ENCODE peak calls at places on chromosome 6, in six cellular contexts. R, C, X, S, N and T are unnamed samples.

GRCh38 chr6:137217801-137218472 is 1.2 kb downstream of the IFNGR1 start:
- DNase-seq in R (peak; percentile 75), S (no peak), N (no peak), C (peak; percentile 20), X (no peak), T (peak; percentile 91)

GRCh38 chr6:135505648-135506047 is 8.1 kb upstream of the AHI1 start:
- DNase-seq in N (no peak), S (no peak), R (no peak), X (no peak), C (no peak), T (no peak)

GRCh38 chr6:91366781-91367180 is 779.9 kb upstream of the MAP3K7 start:
- DNase-seq in C (no peak), N (no peak), S (no peak), X (no peak), R (no peak), T (no peak)

GRCh38 chr6:15876406-15876805 is 213.6 kb upstream of the DTNBP1 start:
- DNase-seq in R (no peak), C (no peak), N (no peak), S (peak; percentile 78), X (no peak), T (peak; percentile 38)

GRCh38 chr6:34969662-34970265 is 80.7 kb downstream of the ANKS1A start:
- DNase-seq in R (no peak), N (no peak), S (no peak), X (no peak), C (peak; percentile 52), T (no peak)

GRCh38 chr6:63268574-63268973 is 51.2 kb downstream of the LGSN start:
- DNase-seq in S (no peak), C (no peak), X (no peak), R (no peak), N (no peak), T (no peak)

GRCh38 chr6:105184921-105185320 is 5.1 kb upstream of the POPDC3 start:
- DNase-seq in R (no peak), S (no peak), X (no peak), C (no peak), N (no peak), T (no peak)

GRCh38 chr6:25122001-25122400 is 157.2 kb upstream of the CARMIL1 start:
- DNase-seq in C (no peak), X (no peak), S (no peak), N (peak; percentile 80), R (no peak), T (no peak)

GRCh38 chr6:78345882-78346281 is 521.5 kb upstream of the IRAK1BP1 start:
- DNase-seq in C (no peak), S (no peak), N (no peak), X (no peak), R (no peak), T (no peak)

GRCh38 chr6:144104898-144105487 is 9.6 kb upstream of the SF3B5 start:
- DNase-seq in S (peak; percentile 53), N (peak; percentile 44), X (no peak), R (peak; percentile 74), C (peak; percentile 31), T (no peak)

GRCh38 chr6:107493158-107494057 is 3.5 kb downstream of the SOBP start:
- DNase-seq in X (no peak), N (no peak), R (peak; percentile 98), C (no peak), S (no peak), T (no peak)

GRCh38 chr6:16318538-16318937 is 80.2 kb downstream of the GMPR start:
- DNase-seq in C (no peak), N (no peak), X (no peak), R (no peak), S (no peak), T (no peak)

GRCh38 chr6:87897581-87898147 is 150.0 kb upstream of the SPACA1 start:
- DNase-seq in C (no peak), N (no peak), S (no peak), R (no peak), X (no peak), T (no peak)

GRCh38 chr6:87628424-87628823 is 38.5 kb downstream of the ORC3 start:
- DNase-seq in R (no peak), C (no peak), S (peak; percentile 7), X (no peak), N (no peak), T (no peak)

GRCh38 chr6:40330301-40330721 is 256.9 kb downstream of the LRFN2 start:
- DNase-seq in R (no peak), S (no peak), X (peak; percentile 71), N (no peak), C (no peak), T (no peak)

GRCh38 chr6:30829639-30830250 is 54.6 kb upstream of the DDR1 start:
- DNase-seq in C (no peak), S (no peak), R (peak; percentile 63), N (no peak), X (no peak), T (no peak)

GRCh38 chr6:30832864-30833263 is 51.5 kb upstream of the DDR1 start:
- DNase-seq in C (no peak), N (no peak), S (no peak), R (no peak), X (no peak), T (no peak)

GRCh38 chr6:30828027-30828962 is 56.0 kb upstream of the DDR1 start:
- DNase-seq in S (no peak), N (peak; percentile 80), X (peak; percentile 93), R (peak; percentile 85), C (peak; percentile 95), T (peak; percentile 49)

GRCh38 chr6:30829016-30829415 is 55.3 kb upstream of the DDR1 start:
- DNase-seq in X (no peak), N (no peak), C (no peak), S (no peak), R (no peak), T (no peak)

DNA sequence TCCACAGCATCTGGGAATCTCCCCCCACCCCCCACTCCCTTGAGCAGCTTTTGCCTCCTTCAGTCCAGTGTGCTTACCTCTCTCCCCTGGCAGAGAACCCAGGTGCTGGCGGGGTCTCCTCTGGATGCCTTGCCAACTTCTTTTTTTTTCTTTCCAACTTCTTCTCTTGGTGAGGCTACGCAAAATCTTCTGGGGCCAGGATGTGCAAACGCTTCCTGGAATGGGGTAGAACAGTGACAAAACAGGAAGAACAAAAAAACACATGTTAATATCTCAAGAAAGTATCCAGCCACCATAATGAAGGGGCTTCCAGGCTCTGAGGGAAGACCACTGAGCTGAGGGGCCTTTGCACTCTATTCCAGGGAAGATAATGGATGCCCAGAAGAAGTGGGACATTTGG is 53.9 kb upstream of the DDR1 start:
- DNase-seq in N (no peak), R (no peak), X (no peak), S (no peak), C (no peak), T (peak; percentile 79)
- H3K27ac ChIP-seq in N (no peak overlapping the region), R (no peak overlapping the region), X (no peak overlapping the region), S (no peak overlapping the region), C (no peak overlapping the region), T (peak overlapping the region; percentile 63)

GRCh38 chr6:90146914-90147668 is 149.6 kb downstream of the BACH2 start:
- DNase-seq in X (no peak), R (no peak), N (peak; percentile 40), S (no peak), C (no peak), T (peak; percentile 25)
- TF ChIP-seq GABPA in X (no peak), R (no peak), N (no peak), S (no peak), C (no peak), T (no peak)

DNA sequence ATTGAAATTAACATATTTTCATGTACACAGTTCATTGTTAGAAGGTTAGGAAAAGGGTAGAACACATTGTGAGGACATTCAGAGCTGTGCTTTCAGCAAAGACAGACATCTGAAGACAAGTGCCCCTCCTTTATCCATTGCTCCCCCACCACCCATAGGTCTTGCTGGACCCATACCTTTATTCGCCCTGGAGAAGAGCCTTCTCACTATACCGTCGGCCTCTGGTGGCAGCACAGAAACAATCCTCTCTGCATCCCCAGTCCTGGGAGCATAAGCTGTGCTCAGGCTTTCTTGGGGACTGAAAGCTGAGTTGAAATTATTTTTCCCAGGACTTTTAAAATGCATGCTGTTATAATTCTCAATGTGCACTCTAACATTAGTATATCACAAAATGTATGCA is 372.3 kb downstream of the EPHA7 start:
- DNase-seq in C (no peak), X (no peak), R (no peak), N (no peak), S (no peak), T (no peak)
- H3K27ac ChIP-seq in C (no peak overlapping the region), X (no peak overlapping the region), R (no peak overlapping the region), N (no peak overlapping the region), S (no peak overlapping the region), T (no peak overlapping the region)

DNA sequence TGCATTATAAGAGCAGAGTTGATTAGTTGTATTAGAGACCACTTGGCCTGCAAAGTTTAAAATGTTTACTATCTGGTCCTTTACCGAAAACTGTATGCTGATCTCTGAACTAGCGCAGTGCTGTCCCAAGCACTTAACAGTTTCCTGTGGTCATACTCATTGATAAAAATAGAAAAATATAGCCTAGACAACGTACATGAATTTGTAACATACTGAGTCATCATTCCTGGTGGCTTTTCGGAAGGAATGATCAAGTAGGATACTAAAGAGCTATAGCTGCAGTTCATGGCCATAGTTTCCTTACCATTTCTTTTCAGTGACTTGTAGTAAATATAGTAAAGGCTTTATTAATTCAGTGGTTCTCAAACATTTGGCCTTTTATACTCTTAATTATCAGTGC is 18.4 kb downstream of the TTK start:
- DNase-seq in N (no peak), S (no peak), X (no peak), R (no peak), C (no peak), T (no peak)
- TF ChIP-seq GABPA in N (no peak), S (no peak), X (no peak), R (no peak), C (no peak), T (no peak)

DNA sequence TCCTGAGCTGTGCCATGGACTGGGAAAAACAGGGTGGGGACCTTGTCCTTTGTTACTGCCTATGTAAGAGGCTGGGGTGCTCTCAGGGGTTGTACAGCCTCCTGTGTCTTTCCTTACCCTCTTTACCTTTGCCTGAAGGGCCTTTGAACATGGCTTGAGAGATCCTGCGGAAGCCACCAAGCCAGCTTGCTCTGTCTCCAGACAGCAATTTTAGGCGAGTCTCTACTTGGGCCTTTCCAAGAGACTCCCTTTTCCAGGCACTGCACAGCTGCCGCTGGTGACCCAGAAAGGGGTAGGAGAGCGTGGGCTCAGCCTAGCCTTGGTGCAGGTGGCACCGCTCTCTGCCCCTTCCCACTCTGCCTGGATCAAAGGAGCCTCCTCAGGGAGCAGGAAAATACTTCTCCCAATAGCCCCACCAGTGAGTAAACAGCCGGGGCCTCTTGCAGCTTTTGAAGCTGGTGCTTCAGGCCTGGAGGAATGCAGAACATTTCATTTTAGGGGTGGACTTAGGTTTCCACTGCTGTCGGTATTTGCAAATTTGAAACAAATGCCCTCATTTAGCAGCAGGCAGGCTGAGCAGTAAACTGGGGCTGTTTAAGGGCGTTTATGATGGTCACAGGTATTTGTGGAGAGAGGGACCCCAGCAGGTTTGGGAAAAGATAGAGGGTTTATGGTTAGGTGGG is 13.9 kb downstream of the PTK7 start:
- DNase-seq in C (no peak), R (peak; percentile 95), S (no peak), N (no peak), X (peak; percentile 57), T (no peak)
- H3K27ac ChIP-seq in C (no peak overlapping the region), R (peak overlapping the region; percentile 92), S (no peak overlapping the region), N (peak overlapping the region; percentile 43), X (peak overlapping the region; percentile 81), T (no peak overlapping the region)

DNA sequence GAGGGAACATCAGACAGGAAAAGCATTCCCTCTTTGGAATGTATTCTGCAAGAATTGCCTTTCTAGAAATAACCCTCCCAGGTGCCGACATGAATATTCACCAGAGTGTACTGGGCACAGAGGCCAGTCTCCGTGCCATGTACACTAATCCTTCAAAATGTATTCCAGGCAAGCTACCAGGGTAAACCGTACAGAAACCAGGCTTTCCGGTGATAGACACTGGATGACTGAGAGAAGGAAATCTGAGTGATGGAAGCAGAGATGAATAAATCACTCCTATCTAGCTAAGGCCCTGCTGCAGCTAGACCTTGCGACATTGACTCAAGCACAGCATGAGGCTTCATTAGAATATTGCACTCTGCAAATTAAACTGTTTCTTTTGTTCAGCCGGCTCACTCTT is 370.0 kb downstream of the BTBD9 start:
- DNase-seq in S (no peak), C (no peak), N (no peak), X (no peak), R (no peak), T (no peak)
- TF ChIP-seq GABPA in S (no peak), C (no peak), N (no peak), X (no peak), R (no peak), T (no peak)